ENCODE peak calls at places on chromosomes 16 and 17, in nine cellular contexts. N, R, U, X, I, L, K, G and E are unnamed samples.

GRCh38 chr16:30703971-30704370 is 5.0 kb downstream of the SRCAP start:
- DNase-seq in N (no peak), R (no peak), U (no peak), X (no peak), I (no peak), L (no peak), K (no peak), G (no peak), E (no peak)

GRCh38 chr16:51523400-51523799 is 372.3 kb upstream of the SALL1 start:
- DNase-seq in N (no peak), R (no peak), U (peak; percentile 49), X (peak; percentile 47), I (peak; percentile 15), L (no peak), K (no peak), G (no peak), E (no peak)

GRCh38 chr16:1763521-1764511 is 7.5 kb downstream of the NME3 start:
- DNase-seq in N (no peak), R (no peak), U (no peak), X (no peak), I (peak; percentile 12), L (peak; percentile 76), K (no peak), G (no peak), E (no peak)

GRCh38 chr16:84502075-84502474 is 2.4 kb downstream of the MEAK7 start:
- DNase-seq in N (peak; percentile 32), R (no peak), U (no peak), X (no peak), I (no peak), L (no peak), K (no peak), G (no peak), E (no peak)

GRCh38 chr17:82223517-82223916 is 5.3 kb upstream of the SLC16A3 start:
- DNase-seq in N (no peak), R (no peak), U (no peak), X (no peak), I (no peak), L (no peak), K (no peak), G (no peak), E (no peak)

GRCh38 chr17:59707971-59708425 is 544 bp downstream of the VMP1 start:
- DNase-seq in N (no peak), R (peak; percentile 34), U (no peak), X (no peak), I (no peak), L (no peak), K (no peak), G (no peak), E (no peak)

GRCh38 chr16:12685806-12686205 is 117.9 kb downstream of the CPPED1 start:
- DNase-seq in N (no peak), R (no peak), U (no peak), X (no peak), I (no peak), L (no peak), K (no peak), G (no peak), E (no peak)

GRCh38 chr16:23107878-23108277 is 41.4 kb downstream of the USP31 start:
- DNase-seq in N (no peak), R (no peak), U (no peak), X (no peak), I (no peak), L (no peak), K (no peak), G (no peak), E (no peak)

GRCh38 chr16:76309639-76310335 is 32.6 kb downstream of the CNTNAP4 start:
- DNase-seq in N (no peak), R (no peak), U (no peak), X (no peak), I (no peak), L (no peak), K (no peak), G (no peak), E (no peak)

GRCh38 chr17:42683407-42684031 is 1.2 kb downstream of the CNTNAP1 start:
- DNase-seq in N (peak; percentile 78), R (no peak), U (peak; percentile 46), X (no peak), I (no peak), L (no peak), K (no peak), G (no peak), E (no peak)

GRCh38 chr17:82457071-82457789 is 1.3 kb upstream of the NARF start:
- DNase-seq in N (no peak), R (no peak), U (no peak), X (no peak), I (no peak), L (no peak), K (peak; percentile 67), G (no peak), E (no peak)

GRCh38 chr16:67719778-67720144 is 645 bp upstream of the GFOD2 start:
- DNase-seq in N (peak; percentile 52), R (peak; percentile 64), U (peak; percentile 63), X (peak; percentile 28), I (peak; percentile 78), L (peak; percentile 18), K (peak; percentile 47), G (no peak), E (no peak)

GRCh38 chr17:66549731-66550207 is 247.4 kb downstream of the PRKCA start:
- DNase-seq in N (no peak), R (peak; percentile 99), U (peak; percentile 90), X (no peak), I (peak; percentile 45), L (no peak), K (no peak), G (no peak), E (no peak)

GRCh38 chr16:2091722-2092620 is 43.7 kb downstream of the PKD1 start:
- DNase-seq in N (no peak), R (no peak), U (no peak), X (no peak), I (no peak), L (no peak), K (no peak), G (no peak), E (no peak)

GRCh38 chr17:40582328-40582901 is 17.1 kb upstream of the CCR7 start:
- DNase-seq in N (peak; percentile 73), R (no peak), U (no peak), X (peak; percentile 50), I (peak; percentile 47), L (peak; percentile 65), K (no peak), G (peak; percentile 76), E (peak; percentile 94)

GRCh38 chr16:73405851-73406250 is 357.9 kb upstream of the ZFHX3 start:
- DNase-seq in N (no peak), R (no peak), U (no peak), X (no peak), I (no peak), L (no peak), K (no peak), G (no peak), E (no peak)

GRCh38 chr17:1557355-1558095 is 5.1 kb downstream of the PITPNA start:
- DNase-seq in N (no peak), R (no peak), U (peak; percentile 37), X (no peak), I (no peak), L (no peak), K (no peak), G (no peak), E (no peak)

GRCh38 chr17:65593870-65594584 is 32.6 kb upstream of the AXIN2 start:
- DNase-seq in N (no peak), R (no peak), U (peak; percentile 13), X (no peak), I (no peak), L (no peak), K (no peak), G (no peak), E (no peak)

GRCh38 chr17:75843577-75844529 is at the start of gene UNC13D:
- DNase-seq in N (no peak), R (no peak), U (no peak), X (no peak), I (no peak), L (no peak), K (no peak), G (peak; percentile 75), E (peak; percentile 67)

GRCh38 chr17:63699638-63700527 is at the start of gene LIMD2:
- DNase-seq in N (peak; percentile 84), R (peak; percentile 48), U (no peak), X (peak; percentile 83), I (peak; percentile 18), L (peak; percentile 72), K (no peak), G (peak; percentile 89), E (peak; percentile 44)

GRCh38 chr16:72122916-72123315 is 29.3 kb downstream of the DHX38 start:
- DNase-seq in N (peak; percentile 34), R (no peak), U (no peak), X (no peak), I (no peak), L (no peak), K (no peak), G (no peak), E (no peak)

GRCh38 chr16:81448154-81449131 is 3.8 kb downstream of the CMIP start:
- DNase-seq in N (no peak), R (peak; percentile 67), U (no peak), X (peak; percentile 22), I (no peak), L (no peak), K (no peak), G (no peak), E (no peak)

GRCh38 chr16:69931631-69932030 is 19.5 kb upstream of the CLEC18A start:
- DNase-seq in N (no peak), R (no peak), U (no peak), X (no peak), I (no peak), L (no peak), K (no peak), G (no peak), E (no peak)

GRCh38 chr16:87457051-87457611 is 35.7 kb downstream of the ZCCHC14 start:
- DNase-seq in N (peak; percentile 3), R (peak; percentile 85), U (peak; percentile 76), X (no peak), I (no peak), L (no peak), K (no peak), G (no peak), E (no peak)

GRCh38 chr16:89385712-89386111 is 104.6 kb downstream of the ANKRD11 start:
- DNase-seq in N (no peak), R (no peak), U (no peak), X (no peak), I (no peak), L (no peak), K (no peak), G (no peak), E (no peak)

GRCh38 chr17:73800893-73801292 is 156.6 kb upstream of the SDK2 start:
- DNase-seq in N (no peak), R (no peak), U (no peak), X (peak; percentile 79), I (no peak), L (no peak), K (no peak), G (no peak), E (no peak)

GRCh38 chr16:76265434-76266045 is 11.7 kb upstream of the CNTNAP4 start:
- DNase-seq in N (no peak), R (peak; percentile 59), U (peak; percentile 1), X (peak; percentile 11), I (peak; percentile 1), L (peak; percentile 18), K (no peak), G (no peak), E (no peak)

GRCh38 chr16:53457670-53458069 is 23.4 kb downstream of the RBL2 start:
- DNase-seq in N (no peak), R (peak; percentile 24), U (no peak), X (no peak), I (peak; percentile 13), L (no peak), K (no peak), G (peak; percentile 74), E (no peak)

GRCh38 chr17:44900894-44901293 is 1.6 kb upstream of the EFTUD2 start:
- DNase-seq in N (no peak), R (peak; percentile 78), U (peak; percentile 83), X (no peak), I (peak; percentile 64), L (no peak), K (peak; percentile 38), G (no peak), E (no peak)

GRCh38 chr16:53836142-53836541 is 132.2 kb downstream of the FTO start:
- DNase-seq in N (no peak), R (no peak), U (no peak), X (no peak), I (no peak), L (no peak), K (no peak), G (no peak), E (no peak)

GRCh38 chr16:1999866-2000514 is 9.6 kb downstream of the ZNF598 start:
- DNase-seq in N (no peak), R (no peak), U (no peak), X (no peak), I (no peak), L (no peak), K (no peak), G (no peak), E (no peak)